ENCODE peak calls at places on chromosomes 6 and 20, in ten cellular contexts. F, U, H, L, J, E, K, O, A and V are unnamed samples.
A peak's percentile ranks its signal among the peaks of the same experiment; 100 is the strongest.

GRCh38 chr20:19071442-19071717 is 141.1 kb upstream of the SLC24A3 start:
- DNase-seq in F (no peak), U (no peak), H (no peak), L (no peak), J (peak; percentile 5), E (no peak), K (no peak), O (no peak), A (no peak), V (no peak)

GRCh38 chr20:10565191-10565921 is 108.4 kb downstream of the JAG1 start:
- DNase-seq in F (peak; percentile 89), U (no peak), H (no peak), L (no peak), J (no peak), E (no peak), K (peak; percentile 66), O (no peak), A (no peak), V (no peak)

GRCh38 chr20:18057106-18057993 is at the start of gene OVOL2:
- DNase-seq in F (no peak), U (peak; percentile 77), H (no peak), L (no peak), J (no peak), E (peak; percentile 93), K (peak; percentile 86), O (peak; percentile 94), A (peak; percentile 48), V (no peak)

GRCh38 chr6:44932651-44933091 is 395.5 kb upstream of the RUNX2 start:
- DNase-seq in F (no peak), U (no peak), H (no peak), L (no peak), J (no peak), E (no peak), K (no peak), O (no peak), A (no peak), V (no peak)

GRCh38 chr20:2692036-2692885 is at the start of gene EBF4:
- DNase-seq in F (no peak), U (peak; percentile 9), H (peak; percentile 83), L (no peak), J (peak; percentile 7), E (peak; percentile 46), K (peak; percentile 92), O (peak; percentile 92), A (peak; percentile 17), V (peak; percentile 23)

GRCh38 chr20:57464642-57465211 is 60.2 kb downstream of the CTCFL start:
- DNase-seq in F (no peak), U (peak; percentile 53), H (no peak), L (no peak), J (peak; percentile 60), E (no peak), K (peak; percentile 83), O (no peak), A (no peak), V (no peak)

GRCh38 chr6:89866024-89866678 is 28.1 kb upstream of the GJA10 start:
- DNase-seq in F (no peak), U (no peak), H (no peak), L (no peak), J (no peak), E (no peak), K (no peak), O (no peak), A (no peak), V (no peak)

GRCh38 chr6:36292170-36292569 is 22.3 kb downstream of the PNPLA1 start:
- DNase-seq in F (no peak), U (no peak), H (no peak), L (no peak), J (no peak), E (no peak), K (no peak), O (no peak), A (no peak), V (no peak)

GRCh38 chr6:165744515-165745228 is 81.6 kb upstream of the PDE10A start:
- DNase-seq in F (peak; percentile 41), U (no peak), H (no peak), L (no peak), J (no peak), E (no peak), K (no peak), O (no peak), A (no peak), V (no peak)

GRCh38 chr6:15341311-15341710 is 95.4 kb downstream of the JARID2 start:
- DNase-seq in F (no peak), U (peak; percentile 21), H (no peak), L (no peak), J (no peak), E (no peak), K (no peak), O (no peak), A (no peak), V (no peak)

GRCh38 chr6:37878150-37878710 is 58.7 kb downstream of the ZFAND3 start:
- DNase-seq in F (peak; percentile 42), U (no peak), H (no peak), L (no peak), J (no peak), E (no peak), K (peak; percentile 48), O (no peak), A (no peak), V (no peak)

GRCh38 chr6:110356778-110357177 is 1.4 kb downstream of the METTL24 start:
- DNase-seq in F (no peak), U (no peak), H (peak; percentile 13), L (no peak), J (no peak), E (no peak), K (no peak), O (no peak), A (no peak), V (no peak)

GRCh38 chr20:59752101-59752586 is 147.8 kb downstream of the PHACTR3 start:
- DNase-seq in F (no peak), U (no peak), H (no peak), L (no peak), J (peak; percentile 26), E (peak; percentile 47), K (no peak), O (no peak), A (peak; percentile 90), V (no peak)

DNA sequence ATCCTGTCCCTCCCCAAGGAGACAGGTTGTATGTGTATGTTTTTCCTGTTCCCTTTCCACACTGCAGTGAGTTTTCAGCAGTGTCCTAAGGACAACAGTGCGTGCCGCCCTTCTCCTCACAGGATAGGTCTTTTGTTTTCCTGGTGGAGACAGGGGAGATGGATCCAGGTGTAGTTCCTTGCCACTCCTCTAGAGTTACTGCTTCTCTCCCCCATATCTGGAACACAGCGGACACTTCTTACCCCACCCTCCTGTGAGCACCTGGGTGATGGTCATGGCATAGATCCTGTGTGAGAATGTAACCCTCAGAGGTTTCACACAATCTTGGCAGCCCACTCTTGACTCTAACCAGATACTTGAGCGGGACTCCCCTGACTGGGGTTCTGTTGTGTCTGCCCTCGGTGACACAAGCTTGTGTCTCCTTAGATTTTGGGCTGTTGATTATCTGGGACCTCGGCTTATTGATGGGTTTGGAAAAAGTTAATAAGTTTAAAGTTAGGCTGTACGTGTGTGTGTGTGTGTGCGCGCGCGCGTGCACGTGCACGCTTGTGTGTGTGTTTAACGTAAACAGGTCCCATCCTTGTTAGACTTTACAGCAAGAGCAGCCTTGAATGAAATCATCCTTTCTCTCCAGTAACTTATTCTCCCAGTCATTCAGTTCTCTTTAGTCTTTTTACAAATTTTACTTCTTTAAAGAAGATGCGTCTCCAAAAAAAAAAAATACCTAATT is 131.3 kb upstream of the EDN1 start:
- DNase-seq in F (no peak), U (no peak), H (no peak), L (no peak), J (no peak), E (no peak), K (no peak), O (peak; percentile 61), A (no peak), V (no peak)
- TF ChIP-seq CTCF in F (no peak), U (no peak), H (no peak), L (peak; percentile 23), J (no peak), E (no peak), K (no peak), O (no peak), A (no peak), V (no peak)

GRCh38 chr6:105645958-105646357 is 243.1 kb upstream of the PREP start:
- DNase-seq in F (no peak), U (no peak), H (no peak), L (no peak), J (no peak), E (no peak), K (no peak), O (no peak), A (no peak), V (no peak)

GRCh38 chr6:105642708-105643107 is 239.8 kb upstream of the PREP start:
- DNase-seq in F (peak; percentile 33), U (no peak), H (no peak), L (no peak), J (no peak), E (no peak), K (no peak), O (no peak), A (no peak), V (no peak)

GRCh38 chr6:105646391-105646867 is 243.5 kb upstream of the PREP start:
- DNase-seq in F (peak; percentile 13), U (no peak), H (no peak), L (no peak), J (no peak), E (no peak), K (no peak), O (no peak), A (peak; percentile 12), V (no peak)

GRCh38 chr6:105645166-105645565 is 242.3 kb upstream of the PREP start:
- DNase-seq in F (no peak), U (no peak), H (no peak), L (no peak), J (no peak), E (no peak), K (no peak), O (no peak), A (no peak), V (no peak)

GRCh38 chr6:105644073-105644489 is 241.2 kb upstream of the PREP start:
- DNase-seq in F (no peak), U (no peak), H (no peak), L (no peak), J (no peak), E (no peak), K (no peak), O (no peak), A (no peak), V (no peak)
- TF ChIP-seq CTCF in F (no peak), U (no peak), H (no peak), L (peak; percentile 20), J (no peak), E (no peak), K (peak; percentile 27), O (no peak), A (peak; percentile 6), V (no peak)

GRCh38 chr20:7285918-7286556 is 518.6 kb downstream of the BMP2 start:
- DNase-seq in F (peak; percentile 75), U (peak; percentile 60), H (peak; percentile 43), L (peak; percentile 76), J (peak; percentile 66), E (peak; percentile 48), K (peak; percentile 44), O (no peak), A (peak; percentile 78), V (no peak)
- TF ChIP-seq CTCF in F (peak; percentile 78), U (peak; percentile 61), H (peak; percentile 68), L (peak; percentile 86), J (peak; percentile 87), E (peak; percentile 69), K (peak; percentile 80), O (peak; percentile 78), A (peak; percentile 89), V (no peak)

DNA sequence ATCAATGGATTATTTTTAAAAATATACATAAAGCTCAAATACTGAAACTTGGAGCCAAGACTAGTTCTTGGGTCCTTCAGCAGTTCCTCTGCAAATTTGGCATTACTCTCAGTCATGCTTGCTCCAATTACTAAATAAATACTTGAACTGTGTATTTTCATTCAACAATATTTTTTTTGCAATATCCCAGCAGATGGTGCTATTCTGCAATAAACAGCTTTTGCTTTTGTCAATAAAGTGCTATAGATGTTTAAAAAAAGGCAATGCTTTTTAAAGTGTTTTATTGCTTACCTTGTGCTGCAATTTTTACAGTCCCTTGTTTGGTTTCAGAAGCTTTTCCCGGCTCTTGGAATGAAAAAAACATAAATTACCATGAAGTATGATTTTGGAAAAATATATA is 243.4 kb downstream of the TRDN start:
- DNase-seq in F (no peak), U (no peak), H (no peak), L (no peak), J (peak; percentile 2), E (no peak), K (no peak), O (no peak), A (peak; percentile 55), V (no peak)
- TF ChIP-seq CTCF in F (no peak), U (peak; percentile 16), H (no peak), L (peak; percentile 65), J (peak; percentile 71), E (no peak), K (peak; percentile 28), O (no peak), A (peak; percentile 38), V (no peak)